ENCODE peak calls at places on chromosome 5, in five cellular contexts. A, S, H, W and M are unnamed samples.

GRCh38 chr5:172658869-172659513 is 17.9 kb downstream of the NEURL1B start:
- DNase-seq in A (no peak), S (no peak), H (peak), W (no peak), M (no peak)

GRCh38 chr5:52607425-52607824 is 180.3 kb upstream of the ITGA1 start:
- DNase-seq in A (no peak), S (no peak), H (no peak), W (no peak), M (no peak)

GRCh38 chr5:51468196-51468595 is 84.9 kb downstream of the ISL1 start:
- DNase-seq in A (no peak), S (no peak), H (no peak), W (no peak), M (no peak)

GRCh38 chr5:153147891-153148623 is 342.4 kb upstream of the GRIA1 start:
- DNase-seq in A (no peak), S (peak), H (no peak), W (peak), M (peak)

GRCh38 chr5:124892185-124892848 is 145.9 kb upstream of the ZNF608 start:
- DNase-seq in A (no peak), S (no peak), H (no peak), W (no peak), M (no peak)

GRCh38 chr5:39716532-39716971 is 291.8 kb upstream of the DAB2 start:
- DNase-seq in A (peak), S (peak), H (no peak), W (peak), M (no peak)

GRCh38 chr5:2747372-2748179 is 3.9 kb downstream of the IRX2 start:
- DNase-seq in A (no peak), S (no peak), H (no peak), W (no peak), M (no peak)

GRCh38 chr5:21654-22233 is 70.2 kb upstream of the PLEKHG4B start:
- DNase-seq in A (no peak), S (peak), H (no peak), W (no peak), M (no peak)

GRCh38 chr5:63375851-63376250 is 586.4 kb downstream of the HTR1A start:
- DNase-seq in A (no peak), S (no peak), H (no peak), W (no peak), M (no peak)

GRCh38 chr5:135034186-135034962 is at the start of gene PITX1:
- DNase-seq in A (no peak), S (peak), H (peak), W (peak), M (peak)

GRCh38 chr5:123209163-123210013 is 120.3 kb downstream of the PRDM6 start:
- DNase-seq in A (no peak), S (peak), H (no peak), W (peak), M (peak)

GRCh38 chr5:179222246-179223017 is 122.8 kb downstream of the ADAMTS2 start:
- DNase-seq in A (no peak), S (no peak), H (peak), W (no peak), M (no peak)

GRCh38 chr5:76819851-76820280 is 1.0 kb downstream of the F2RL1 start:
- DNase-seq in A (no peak), S (no peak), H (no peak), W (no peak), M (no peak)

GRCh38 chr5:1538741-1539392 is 15.1 kb upstream of the LPCAT1 start:
- DNase-seq in A (no peak), S (no peak), H (no peak), W (no peak), M (no peak)

GRCh38 chr5:135535420-135535819 is 344 bp downstream of the NEUROG1 start:
- DNase-seq in A (no peak), S (no peak), H (no peak), W (no peak), M (no peak)

GRCh38 chr5:12175914-12176585 is 271.8 kb upstream of the CTNND2 start:
- DNase-seq in A (no peak), S (no peak), H (no peak), W (no peak), M (no peak)

GRCh38 chr5:451587-452458 is 8.8 kb downstream of the EXOC3 start:
- DNase-seq in A (no peak), S (no peak), H (no peak), W (no peak), M (no peak)

GRCh38 chr5:10030219-10030831 is 219.4 kb downstream of the ATPSCKMT start:
- DNase-seq in A (no peak), S (no peak), H (no peak), W (peak), M (no peak)

GRCh38 chr5:62574599-62574998 is 4.0 kb upstream of the LRRC70 start:
- DNase-seq in A (no peak), S (no peak), H (no peak), W (peak), M (no peak)

GRCh38 chr5:113295111-113295539 is 139.7 kb downstream of the TSSK1B start:
- DNase-seq in A (no peak), S (no peak), H (no peak), W (no peak), M (no peak)
- H3K4me3 ChIP-seq in A (peak), S (peak), H (peak), W (peak), M (peak)

GRCh38 chr5:114362977-114363721 is 1.3 kb downstream of the KCNN2 start:
- DNase-seq in A (no peak), S (no peak), H (peak), W (no peak), M (no peak)
- H3K4me3 ChIP-seq in A (peak), S (no peak), H (peak), W (no peak), M (peak)

DNA sequence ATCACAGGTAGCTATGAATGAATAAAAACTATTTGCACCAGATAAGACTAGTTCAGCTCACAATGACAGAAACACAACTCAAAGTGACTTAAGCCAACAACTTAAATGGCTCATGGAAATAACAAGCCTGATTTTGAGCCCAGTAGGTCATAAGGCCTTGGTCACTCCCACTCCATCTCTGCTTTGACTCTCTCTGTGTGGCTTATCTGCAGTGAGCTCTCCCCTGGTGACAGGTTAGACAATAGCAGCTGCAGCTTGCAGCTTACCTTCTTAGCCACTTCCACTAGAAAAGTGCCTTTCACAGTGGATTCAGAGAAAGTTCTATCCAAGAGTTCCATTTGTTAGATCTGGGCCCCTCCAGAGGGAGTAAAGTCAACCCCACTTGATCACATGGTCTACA is 315.7 kb downstream of the RAB3C start:
- DNase-seq in A (no peak), S (no peak), H (no peak), W (no peak), M (no peak)
- H3K4me3 ChIP-seq in A (no peak), S (no peak), H (no peak), W (no peak), M (no peak)

DNA sequence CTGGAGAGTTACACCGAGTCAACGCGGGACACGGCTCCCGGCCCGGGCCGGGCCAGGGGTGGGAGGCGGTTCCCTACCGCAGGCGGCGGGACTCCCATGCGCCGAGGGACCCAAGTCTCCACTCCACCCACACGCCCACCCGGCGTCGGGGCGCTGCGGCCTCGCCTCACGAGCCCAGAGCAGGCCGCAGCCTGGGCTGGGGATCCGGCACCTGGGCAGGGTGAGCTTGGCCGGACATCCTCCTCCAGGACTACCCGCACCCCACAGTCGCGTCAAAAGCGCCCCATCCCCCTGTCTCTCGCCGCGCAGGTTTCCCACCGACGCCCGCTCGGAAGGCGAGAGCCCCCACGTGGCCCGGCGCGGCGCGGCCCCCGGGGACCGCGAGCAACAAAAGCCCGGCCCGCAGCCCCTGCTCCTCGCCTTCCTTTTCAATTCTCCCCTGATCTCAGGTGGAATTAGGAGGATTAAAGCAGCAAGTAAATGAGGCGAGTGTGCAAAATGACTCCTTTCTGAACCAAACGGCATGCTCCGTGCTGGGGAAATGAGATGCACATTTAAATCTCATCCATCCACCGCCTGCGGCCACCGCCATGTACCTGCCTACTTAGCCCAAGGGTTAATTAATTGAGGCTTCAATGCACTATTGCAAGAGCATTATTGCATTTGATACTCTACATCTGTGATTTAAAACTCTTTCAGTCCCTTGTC is 196.6 kb upstream of the TBCA start:
- DNase-seq in A (no peak), S (no peak), H (no peak), W (peak), M (no peak)
- H3K4me3 ChIP-seq in A (no peak), S (peak), H (peak), W (peak), M (peak)